ENCODE peak calls at places on chromosomes 13 and 19, in seven cellular contexts. C is substantia nigra; G is activated CD4-positive, CD25-positive, alpha-beta regulatory T cell; W is NCI-H1930; T is NCI-H1417; Y is AG04450; U is GM04504. R is an unnamed sample.

GRCh38 chr19:41531438-41532311 is 44.3 kb upstream of the CEACAM21 start:
- DNase-seq in C (peak), G (peak), W (peak), T (no peak), Y (no peak), U (peak), R (peak)

GRCh38 chr19:45569619-45570421 is 14.8 kb downstream of the OPA3 start:
- DNase-seq in C (no peak), G (no peak), W (no peak), T (no peak), Y (no peak), U (no peak), R (peak)

GRCh38 chr13:42119091-42119490 is 70.6 kb downstream of the DGKH start:
- DNase-seq in C (no peak), G (no peak), W (no peak), T (no peak), Y (no peak), U (no peak), R (no peak)

GRCh38 chr13:20160346-20161274 is at the start of gene GJA3:
- DNase-seq in C (no peak), G (no peak), W (no peak), T (peak), Y (no peak), U (no peak), R (no peak)

GRCh38 chr13:36819811-36820140 is 754 bp downstream of the RFXAP start:
- DNase-seq in C (peak), G (no peak), W (no peak), T (no peak), Y (no peak), U (no peak), R (peak)

GRCh38 chr13:85373322-85373721 is 425.9 kb downstream of the SLITRK6 start:
- DNase-seq in C (no peak), G (no peak), W (no peak), T (no peak), Y (no peak), U (no peak), R (no peak)

GRCh38 chr13:33927315-33927714 is 109.4 kb downstream of the RFC3 start:
- DNase-seq in C (no peak), G (no peak), W (no peak), T (no peak), Y (no peak), U (peak), R (no peak)

GRCh38 chr13:111661776-111662175 is 341.3 kb downstream of the TEX29 start:
- DNase-seq in C (no peak), G (no peak), W (no peak), T (no peak), Y (no peak), U (no peak), R (no peak)

GRCh38 chr19:41864374-41864773 is 4.3 kb downstream of the RPS19 start:
- DNase-seq in C (no peak), G (no peak), W (no peak), T (no peak), Y (no peak), U (no peak), R (no peak)